ENCODE peak calls at places on chromosomes 2 and 18, in eight cellular contexts. K is fibroblast of the aortic adventitia, P is WTC11, R is GM13976, U is body of pancreas, I is ovary, A is heart right ventricle, C is brain microvascular endothelial cell. D is an unnamed sample.

GRCh38 chr2:217948341-217948791 is 54.4 kb downstream of the TNS1 start:
- DNase-seq in K (no peak), P (no peak), R (no peak), U (no peak), I (no peak), A (no peak), C (no peak), D (no peak)

GRCh38 chr2:31137211-31138036 is 816 bp downstream of the GALNT14 start:
- DNase-seq in K (no peak), P (peak; percentile 20), R (peak; percentile 48), U (no peak), I (no peak), A (no peak), C (no peak), D (peak; percentile 54)

GRCh38 chr2:230824406-230824978 is 40.2 kb upstream of the ITM2C start:
- DNase-seq in K (peak; percentile 91), P (peak; percentile 59), R (peak; percentile 82), U (peak; percentile 76), I (peak; percentile 28), A (peak; percentile 76), C (peak; percentile 65), D (peak; percentile 66)

GRCh38 chr2:170689481-170689880 is 25.7 kb upstream of the SP5 start:
- DNase-seq in K (no peak), P (no peak), R (no peak), U (no peak), I (no peak), A (no peak), C (no peak), D (no peak)

GRCh38 chr2:220432645-220433044 is 805.2 kb downstream of the SLC4A3 start:
- DNase-seq in K (no peak), P (no peak), R (no peak), U (no peak), I (no peak), A (no peak), C (no peak), D (no peak)

GRCh38 chr2:9114457-9114856 is 92.2 kb upstream of the ASAP2 start:
- DNase-seq in K (no peak), P (no peak), R (no peak), U (no peak), I (no peak), A (no peak), C (no peak), D (no peak)

GRCh38 chr2:142965464-142965863 is 88.0 kb downstream of the KYNU start:
- DNase-seq in K (peak; percentile 71), P (no peak), R (no peak), U (no peak), I (no peak), A (no peak), C (peak; percentile 24), D (no peak)

GRCh38 chr2:171480908-171481307 is 41.4 kb upstream of the CYBRD1 start:
- DNase-seq in K (no peak), P (no peak), R (no peak), U (no peak), I (no peak), A (no peak), C (no peak), D (no peak)

GRCh38 chr2:152573168-152573567 is 144.1 kb downstream of the PRPF40A start:
- DNase-seq in K (peak; percentile 39), P (no peak), R (peak; percentile 60), U (peak; percentile 61), I (no peak), A (no peak), C (peak; percentile 95), D (no peak)

GRCh38 chr2:146131785-146132184 is 1611.9 kb upstream of the ZEB2 start:
- DNase-seq in K (no peak), P (no peak), R (no peak), U (no peak), I (no peak), A (no peak), C (no peak), D (no peak)

GRCh38 chr18:6543330-6543908 is 128.7 kb upstream of the L3MBTL4 start:
- DNase-seq in K (peak; percentile 59), P (no peak), R (peak; percentile 21), U (no peak), I (no peak), A (no peak), C (no peak), D (no peak)

GRCh38 chr18:62437520-62438329 is 85.1 kb upstream of the ZCCHC2 start:
- DNase-seq in K (no peak), P (no peak), R (no peak), U (peak; percentile 9), I (no peak), A (no peak), C (no peak), D (no peak)

GRCh38 chr2:127560201-127560928 is 24.9 kb downstream of the MYO7B start:
- DNase-seq in K (no peak), P (no peak), R (no peak), U (no peak), I (no peak), A (no peak), C (no peak), D (no peak)

GRCh38 chr2:241381872-241382271 is 25.8 kb downstream of the FARP2 start:
- DNase-seq in K (no peak), P (no peak), R (no peak), U (no peak), I (no peak), A (no peak), C (no peak), D (no peak)

GRCh38 chr18:34115409-34116081 is 109.2 kb downstream of the NOL4 start:
- DNase-seq in K (peak; percentile 2), P (no peak), R (no peak), U (no peak), I (no peak), A (no peak), C (peak; percentile 28), D (no peak)
- TF ChIP-seq CTCF in K (no peak), P (no peak), R (no peak), U (no peak), I (no peak), A (no peak), C (no peak), D (no peak)

DNA sequence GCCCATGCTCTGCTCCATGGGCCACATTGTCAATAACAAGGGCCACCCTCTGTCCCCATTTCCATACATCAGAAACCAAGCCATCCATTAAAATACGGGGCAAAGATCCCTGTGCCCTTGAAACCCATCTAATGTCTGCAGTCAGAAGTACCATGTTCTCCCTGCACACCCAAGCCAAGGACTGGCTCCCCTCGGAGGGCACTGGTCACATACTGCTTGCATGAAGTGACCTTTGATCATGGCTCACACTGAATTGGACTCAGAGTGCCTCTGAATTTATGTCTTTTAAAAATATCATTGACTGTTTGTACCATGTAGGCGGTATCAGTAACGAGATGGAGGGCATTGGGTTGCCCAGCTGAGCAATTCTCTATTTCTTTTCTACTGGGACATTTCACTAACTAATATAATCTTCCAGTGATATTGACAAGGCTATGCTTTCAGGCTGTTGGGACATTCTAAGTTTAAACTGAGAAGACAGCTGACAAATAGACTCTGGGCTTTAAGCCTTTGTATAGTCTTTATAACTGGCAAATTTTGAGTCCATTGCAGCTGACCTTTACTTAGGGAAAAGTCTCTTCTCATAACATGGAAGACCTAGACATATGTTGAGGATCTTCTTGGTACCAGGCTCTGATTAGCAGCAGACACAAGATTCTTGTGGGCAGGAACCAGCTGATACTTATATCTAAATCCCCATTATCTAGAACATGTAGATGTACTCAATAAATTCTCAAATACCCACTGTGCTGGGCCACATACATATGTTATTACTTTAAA is 214.3 kb downstream of the MYCN start:
- DNase-seq in K (no peak), P (no peak), R (no peak), U (no peak), I (no peak), A (no peak), C (no peak), D (no peak)
- TF ChIP-seq CTCF in K (no peak), P (no peak), R (no peak), U (no peak), I (no peak), A (no peak), C (no peak), D (no peak)

DNA sequence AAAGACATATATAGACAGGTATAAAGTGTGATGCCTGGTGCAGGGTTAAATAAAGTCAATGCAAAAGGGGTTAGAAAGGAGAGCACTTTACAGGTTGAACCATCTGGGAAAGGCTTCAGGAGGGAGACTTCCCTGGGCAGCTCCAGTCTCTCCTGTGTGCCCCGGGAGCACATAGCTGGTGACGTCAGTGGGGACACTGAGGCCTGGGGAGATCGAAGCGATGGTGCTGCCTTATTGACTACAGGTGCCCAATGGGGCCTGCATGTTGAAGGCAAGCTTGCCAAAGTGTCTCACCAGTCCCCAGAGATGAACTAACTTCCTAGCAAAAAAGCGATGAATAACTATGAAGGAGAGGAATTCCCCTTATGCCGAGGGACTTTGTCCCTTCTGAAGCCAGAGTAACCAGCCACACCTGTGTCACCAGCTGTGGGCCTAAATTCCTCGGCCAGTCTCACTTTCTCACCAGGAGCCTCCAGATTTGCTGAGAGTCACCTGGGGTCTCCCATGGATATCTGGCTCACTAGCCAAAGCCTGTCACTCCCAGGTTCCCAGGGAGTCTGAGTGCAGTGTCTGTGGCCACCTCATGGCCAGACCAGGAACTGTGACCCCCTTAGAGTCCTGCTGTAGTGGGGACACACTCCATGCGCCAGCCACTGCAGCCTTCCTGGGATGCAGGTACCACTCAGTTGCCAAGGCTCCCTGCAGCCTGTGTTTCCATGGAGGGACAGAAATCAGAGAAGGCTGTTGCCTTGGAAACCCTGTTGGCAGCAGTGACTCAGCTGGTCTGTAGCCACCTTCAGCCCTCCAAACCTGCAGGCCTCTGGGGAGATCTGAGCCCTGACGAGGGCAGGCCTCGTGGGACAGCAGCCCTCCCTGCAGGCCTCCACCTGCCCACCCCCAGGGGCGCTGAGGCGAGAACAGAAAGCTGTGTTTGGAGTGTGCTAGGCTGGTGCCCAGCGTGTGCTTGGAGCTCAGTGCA is 128.7 kb downstream of the CTIF start:
- DNase-seq in K (no peak), P (peak; percentile 36), R (no peak), U (no peak), I (no peak), A (no peak), C (no peak), D (no peak)
- TF ChIP-seq CTCF in K (peak; percentile 33), P (no peak), R (no peak), U (no peak), I (no peak), A (peak; percentile 22), C (peak; percentile 72), D (peak; percentile 50)

GRCh38 chr18:55579888-55580287 is 8.1 kb downstream of the TCF4 start:
- DNase-seq in K (no peak), P (no peak), R (no peak), U (no peak), I (no peak), A (no peak), C (no peak), D (no peak)
- TF ChIP-seq CTCF in K (no peak), P (no peak), R (no peak), U (no peak), I (no peak), A (no peak), C (no peak), D (no peak)